ENCODE peak calls at places on chromosomes 4 and X, in nine cellular contexts. I is H54, H is H1, Q is transverse colon, P is sigmoid colon, G is uterus, L is tibial nerve, S is esophagus squamous epithelium, Z is HepG2. K is an unnamed sample.

GRCh38 chrX:36431819-36432218 is 512.3 kb downstream of the CFAP47 start:
- DNase-seq in G (no peak), S (no peak), I (no peak), L (no peak), P (no peak), Z (no peak), H (no peak), Q (no peak), K (no peak)

GRCh38 chr4:8507251-8507570 is 66.6 kb downstream of the TRMT44 start:
- DNase-seq in I (no peak), H (no peak), Z (no peak), S (no peak), L (no peak), P (peak; percentile 61), G (peak; percentile 36), Q (no peak), K (no peak)

GRCh38 chrX:20252392-20253231 is 14.1 kb downstream of the RPS6KA3 start:
- DNase-seq in Q (peak; percentile 81), P (peak; percentile 63), H (peak; percentile 29), S (no peak), Z (peak; percentile 35), L (no peak), G (no peak), I (no peak), K (peak; percentile 75)

GRCh38 chr4:110216079-110216478 is 17.7 kb upstream of the ELOVL6 start:
- DNase-seq in P (no peak), L (no peak), Q (no peak), S (no peak), I (no peak), H (no peak), G (no peak), Z (no peak), K (no peak)

GRCh38 chr4:26719954-26720552 is 136.2 kb downstream of the TBC1D19 start:
- DNase-seq in S (no peak), Q (no peak), L (no peak), Z (no peak), G (no peak), I (no peak), H (no peak), P (no peak), K (peak; percentile 6)

GRCh38 chr4:2281575-2282343 is 19.9 kb upstream of the MXD4 start:
- DNase-seq in L (no peak), Q (peak; percentile 63), G (no peak), P (no peak), H (no peak), Z (no peak), S (no peak), I (no peak), K (peak; percentile 26)

GRCh38 chr4:126136922-126137781 is 822.4 kb downstream of the FAT4 start:
- DNase-seq in S (no peak), L (no peak), H (no peak), Q (no peak), I (no peak), G (no peak), Z (no peak), P (no peak), K (no peak)

GRCh38 chr4:145278341-145279121 is 98.1 kb upstream of the OTUD4 start:
- DNase-seq in G (no peak), L (no peak), H (no peak), Q (no peak), Z (no peak), S (no peak), P (no peak), I (no peak), K (peak; percentile 56)

GRCh38 chrX:40146471-40147398 is 49.0 kb upstream of the BCOR start:
- DNase-seq in Q (no peak), H (no peak), Z (no peak), P (peak; percentile 75), S (no peak), L (no peak), G (peak; percentile 44), I (no peak), K (peak; percentile 31)

GRCh38 chrX:39327255-39327654 is 526.0 kb downstream of the MID1IP1 start:
- DNase-seq in H (no peak), S (no peak), P (no peak), Z (no peak), L (no peak), G (no peak), I (no peak), Q (no peak), K (no peak)

GRCh38 chrX:103878466-103879151 is 46.6 kb upstream of the RAB9B start:
- DNase-seq in H (no peak), G (no peak), Q (no peak), Z (peak; percentile 0), P (no peak), I (peak; percentile 23), L (no peak), S (no peak), K (no peak)

GRCh38 chr4:174828845-174829701 is at the start of gene GLRA3:
- DNase-seq in H (peak; percentile 93), P (no peak), L (no peak), G (peak; percentile 31), Q (peak; percentile 15), S (no peak), I (no peak), Z (peak; percentile 11), K (peak; percentile 66)

GRCh38 chr4:153560918-153561317 is 94.8 kb downstream of the TMEM131L start:
- DNase-seq in I (no peak), L (no peak), P (no peak), Q (no peak), H (no peak), Z (no peak), G (no peak), S (no peak), K (no peak)

GRCh38 chr4:153571006-153571545 is 104.9 kb downstream of the TMEM131L start:
- DNase-seq in H (no peak), P (no peak), Q (no peak), Z (no peak), I (no peak), G (no peak), L (no peak), S (no peak), K (no peak)

GRCh38 chr4:153570228-153570973 is 104.2 kb downstream of the TMEM131L start:
- DNase-seq in S (no peak), P (no peak), H (no peak), I (no peak), Q (no peak), G (no peak), L (no peak), Z (no peak), K (no peak)

GRCh38 chr4:153564630-153565525 is 98.7 kb downstream of the TMEM131L start:
- DNase-seq in S (no peak), H (no peak), L (no peak), I (no peak), Q (no peak), P (no peak), Z (peak; percentile 98), G (no peak), K (peak; percentile 43)

DNA sequence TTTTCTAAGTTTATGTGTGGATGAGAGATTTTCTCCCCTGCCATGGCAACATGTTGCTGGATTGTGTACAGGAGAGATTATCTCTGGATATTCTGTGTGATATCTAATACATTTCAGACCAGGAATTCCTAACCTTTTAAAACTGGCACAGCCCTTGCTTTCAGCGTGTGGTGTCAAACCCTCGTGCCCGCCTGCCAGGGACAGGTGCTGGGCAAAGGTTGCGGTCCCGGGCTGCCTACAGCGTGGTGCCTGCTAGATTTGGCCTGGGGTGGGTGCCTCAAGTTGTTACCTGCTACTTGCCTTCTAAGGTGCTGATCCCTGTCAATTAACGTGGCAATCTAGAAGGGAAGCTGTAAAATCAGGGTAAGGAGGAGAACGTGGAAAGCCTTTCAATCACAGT is 100.6 kb downstream of the TMEM131L start:
- DNase-seq in I (no peak), Q (peak; percentile 33), P (no peak), G (no peak), H (no peak), S (no peak), L (no peak), Z (no peak), K (no peak)
- TF ChIP-seq POLR2A in I (no peak), Q (no peak), P (no peak), G (no peak), H (no peak), S (no peak), L (no peak), Z (no peak), K (no peak)

DNA sequence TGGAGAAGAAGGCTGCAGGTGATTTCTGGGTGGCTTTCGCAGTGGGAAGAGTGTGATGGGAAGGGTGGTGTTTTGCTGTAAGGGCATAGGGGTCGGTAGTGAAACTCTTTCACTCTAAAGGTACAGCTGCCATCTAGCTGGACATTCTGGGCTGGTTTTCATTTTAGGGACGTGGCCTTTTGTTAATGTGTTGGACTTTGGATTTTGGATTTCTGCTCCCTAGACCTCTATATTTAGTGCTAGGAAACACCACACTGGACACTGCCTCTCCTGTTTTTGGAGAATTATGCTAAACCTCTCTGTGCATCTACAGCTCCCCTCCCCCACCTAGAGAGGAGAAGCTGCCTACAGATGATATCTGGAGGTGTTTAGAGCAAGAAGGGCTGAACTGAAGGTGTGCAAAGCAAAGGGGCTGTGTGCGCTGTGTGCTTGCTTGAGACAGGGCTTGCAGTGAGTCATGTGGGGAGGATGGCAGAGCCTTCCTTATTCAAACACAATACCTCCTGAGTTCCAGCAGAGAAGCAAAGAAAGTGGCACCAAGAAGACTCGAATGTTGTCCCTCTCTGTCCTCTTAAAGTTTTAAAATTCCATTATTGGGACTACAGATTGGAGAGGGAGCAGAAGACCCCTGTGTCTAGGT is 47.9 kb downstream of the STARD8 start:
- DNase-seq in Z (no peak), G (no peak), H (no peak), L (no peak), S (no peak), Q (no peak), I (peak; percentile 50), P (no peak), K (peak; percentile 5)
- TF ChIP-seq POLR2A in Z (no peak), G (no peak), H (no peak), L (no peak), S (no peak), Q (no peak), I (no peak), P (no peak), K (no peak)

GRCh38 chr4:161189286-161190134 is 974.3 kb downstream of the FSTL5 start:
- DNase-seq in Q (no peak), I (no peak), G (no peak), L (no peak), S (no peak), Z (no peak), P (no peak), H (no peak), K (no peak)
- TF ChIP-seq POLR2A in Q (no peak), I (no peak), G (no peak), L (no peak), S (no peak), Z (no peak), P (no peak), H (no peak), K (no peak)

GRCh38 chr4:90979551-90979950 is 852.4 kb downstream of the CCSER1 start:
- DNase-seq in I (no peak), Z (no peak), G (no peak), H (no peak), P (no peak), Q (no peak), S (no peak), L (no peak), K (no peak)

GRCh38 chr4:90982787-90983186 is 855.6 kb downstream of the CCSER1 start:
- DNase-seq in S (no peak), H (no peak), I (no peak), Z (no peak), P (no peak), Q (no peak), L (no peak), G (no peak), K (no peak)

DNA sequence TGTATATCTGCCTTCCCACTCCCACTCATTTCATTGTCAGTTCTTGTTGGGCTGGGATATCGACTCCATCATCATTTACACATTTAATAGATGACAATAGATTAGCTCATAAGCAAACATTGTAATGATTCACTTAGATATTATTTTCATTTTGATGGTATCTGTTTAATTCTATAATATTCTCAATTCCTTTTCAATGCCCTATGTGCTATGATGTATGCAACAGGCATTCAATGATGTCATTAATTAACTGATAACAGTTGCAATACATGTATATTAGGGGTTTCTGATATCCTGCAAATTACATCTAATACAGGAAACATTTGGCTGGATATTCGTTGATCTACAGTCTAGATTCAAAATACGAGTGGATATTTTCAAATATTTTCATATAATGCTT is 850.5 kb downstream of the CCSER1 start:
- DNase-seq in H (no peak), L (no peak), G (no peak), Z (no peak), S (no peak), P (no peak), Q (no peak), I (no peak), K (no peak)
- TF ChIP-seq POLR2A in H (no peak), L (no peak), G (no peak), Z (no peak), S (no peak), P (no peak), Q (no peak), I (no peak), K (no peak)

K was measured in erythroblast.